ENCODE peak calls at places on chromosomes 2 and 18, in ten cellular contexts. Y is IMR-90, U is HepG2, D is heart left ventricle, J is lower leg skin, L is esophagus squamous epithelium, X is right lobe of liver, Q is body of pancreas, E is spleen, N is sigmoid colon. B is an unnamed sample.

GRCh38 chr18:13253786-13254755 is 35.5 kb downstream of the LDLRAD4 start:
- DNase-seq in Y (no peak), U (no peak), D (no peak), J (peak), L (no peak), X (no peak), Q (no peak), E (peak), N (no peak), B (no peak)

GRCh38 chr2:157258520-157259326 is 1.2 kb downstream of the GALNT5 start:
- DNase-seq in Y (no peak), U (no peak), D (no peak), J (no peak), L (no peak), X (no peak), Q (no peak), E (no peak), N (no peak), B (no peak)

GRCh38 chr18:12307251-12307736 is 747 bp upstream of the TUBB6 start:
- DNase-seq in Y (peak), U (no peak), D (peak), J (peak), L (no peak), X (no peak), Q (peak), E (peak), N (peak), B (peak)

GRCh38 chr2:62398295-62398855 is 107.6 kb downstream of the TMEM17 start:
- DNase-seq in Y (no peak), U (no peak), D (no peak), J (no peak), L (no peak), X (no peak), Q (no peak), E (no peak), N (no peak), B (no peak)

GRCh38 chr18:38940863-38941531 is 1375.4 kb upstream of the CELF4 start:
- DNase-seq in Y (peak), U (peak), D (no peak), J (no peak), L (no peak), X (no peak), Q (no peak), E (no peak), N (no peak), B (no peak)

GRCh38 chr2:127906206-127906926 is 20.6 kb upstream of the AMMECR1L start:
- DNase-seq in Y (no peak), U (no peak), D (no peak), J (no peak), L (no peak), X (no peak), Q (no peak), E (peak), N (peak), B (no peak)

GRCh38 chr2:158756976-158757375 is 38.1 kb upstream of the DAPL1 start:
- DNase-seq in Y (peak), U (no peak), D (no peak), J (no peak), L (no peak), X (no peak), Q (no peak), E (no peak), N (no peak), B (no peak)

GRCh38 chr2:37688771-37689468 is 17.5 kb upstream of the CDC42EP3 start:
- DNase-seq in Y (peak), U (no peak), D (no peak), J (no peak), L (no peak), X (no peak), Q (no peak), E (no peak), N (no peak), B (peak)

GRCh38 chr2:96907405-96908041 is 37.6 kb upstream of the SEMA4C start:
- DNase-seq in Y (peak), U (no peak), D (peak), J (peak), L (no peak), X (no peak), Q (peak), E (no peak), N (peak), B (peak)

DNA sequence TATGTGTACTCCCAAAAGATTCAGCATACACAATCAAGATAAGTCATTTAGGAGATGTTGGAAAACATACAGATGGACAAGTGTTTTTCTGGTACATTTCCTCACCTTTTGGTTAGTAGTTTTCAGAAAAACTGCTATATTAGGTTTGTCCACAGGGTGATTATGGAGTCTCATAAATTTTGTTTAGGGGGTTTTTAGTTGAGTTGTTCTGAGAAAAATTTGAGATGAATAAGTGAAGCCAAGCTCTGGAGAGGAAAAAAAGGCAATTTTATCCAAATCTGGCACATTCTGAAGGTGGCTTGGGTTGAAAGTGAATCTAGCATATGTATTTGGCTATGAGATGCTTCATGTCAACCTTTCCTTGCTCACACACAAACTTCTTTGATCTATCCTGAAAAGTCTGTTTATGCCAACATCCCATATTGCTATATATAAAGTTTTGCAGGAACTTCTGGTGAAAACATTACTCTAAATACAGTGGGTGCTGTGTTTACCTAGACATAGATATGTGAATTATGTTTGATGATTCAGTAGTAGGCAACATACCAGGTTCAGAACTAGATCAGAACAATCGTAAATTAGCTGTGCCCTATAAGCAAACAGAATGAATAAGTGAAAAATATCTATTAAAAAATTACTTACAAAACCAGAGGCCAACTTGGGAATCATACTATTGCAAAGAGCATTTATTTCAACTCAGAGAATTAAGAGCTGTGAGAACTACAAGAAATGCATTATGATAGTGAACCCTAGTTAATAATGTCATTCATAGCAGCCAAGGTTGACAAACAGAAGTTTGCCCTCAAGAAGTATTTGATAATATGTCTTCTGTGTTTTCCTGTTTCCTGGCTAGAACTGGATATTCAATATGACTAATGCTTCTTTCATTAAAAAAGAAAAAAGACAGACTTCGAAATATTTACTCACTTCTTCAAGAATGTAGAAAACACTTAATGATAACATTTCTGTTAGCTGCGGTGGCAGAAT is 552.0 kb downstream of the IRS1 start:
- DNase-seq in Y (peak), U (no peak), D (no peak), J (no peak), L (no peak), X (no peak), Q (no peak), E (no peak), N (no peak), B (no peak)
- TF ChIP-seq CTCF in Y (peak), U (no peak), D (no peak), J (no peak), L (no peak), X (no peak), Q (no peak), E (no peak), N (no peak), B (no peak)

DNA sequence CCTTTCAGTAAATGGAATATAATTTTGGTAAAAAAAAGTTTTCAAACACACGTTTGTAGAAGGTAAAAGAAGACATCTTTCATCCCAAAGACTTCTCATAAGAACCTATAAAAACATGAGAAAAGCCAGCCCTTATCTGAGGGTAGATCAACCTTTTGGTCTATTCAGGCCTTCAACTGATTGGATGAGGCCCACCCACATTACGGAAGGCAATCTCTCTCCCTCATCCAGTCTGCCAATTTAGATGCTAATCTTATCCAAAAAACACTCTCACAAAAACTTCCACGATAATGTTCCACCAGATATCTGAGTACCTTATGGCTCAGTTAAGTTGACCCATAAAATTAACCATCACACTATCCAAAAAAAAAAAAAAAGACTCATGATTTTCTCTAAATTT is 2.2 kb upstream of the CDH20 start:
- DNase-seq in Y (no peak), U (no peak), D (no peak), J (no peak), L (no peak), X (no peak), Q (no peak), E (no peak), N (no peak), B (no peak)
- TF ChIP-seq POLR2A in Y (no peak), U (no peak), D (no peak), J (no peak), L (no peak), X (no peak), Q (no peak), E (no peak), N (no peak), B (no peak)

DNA sequence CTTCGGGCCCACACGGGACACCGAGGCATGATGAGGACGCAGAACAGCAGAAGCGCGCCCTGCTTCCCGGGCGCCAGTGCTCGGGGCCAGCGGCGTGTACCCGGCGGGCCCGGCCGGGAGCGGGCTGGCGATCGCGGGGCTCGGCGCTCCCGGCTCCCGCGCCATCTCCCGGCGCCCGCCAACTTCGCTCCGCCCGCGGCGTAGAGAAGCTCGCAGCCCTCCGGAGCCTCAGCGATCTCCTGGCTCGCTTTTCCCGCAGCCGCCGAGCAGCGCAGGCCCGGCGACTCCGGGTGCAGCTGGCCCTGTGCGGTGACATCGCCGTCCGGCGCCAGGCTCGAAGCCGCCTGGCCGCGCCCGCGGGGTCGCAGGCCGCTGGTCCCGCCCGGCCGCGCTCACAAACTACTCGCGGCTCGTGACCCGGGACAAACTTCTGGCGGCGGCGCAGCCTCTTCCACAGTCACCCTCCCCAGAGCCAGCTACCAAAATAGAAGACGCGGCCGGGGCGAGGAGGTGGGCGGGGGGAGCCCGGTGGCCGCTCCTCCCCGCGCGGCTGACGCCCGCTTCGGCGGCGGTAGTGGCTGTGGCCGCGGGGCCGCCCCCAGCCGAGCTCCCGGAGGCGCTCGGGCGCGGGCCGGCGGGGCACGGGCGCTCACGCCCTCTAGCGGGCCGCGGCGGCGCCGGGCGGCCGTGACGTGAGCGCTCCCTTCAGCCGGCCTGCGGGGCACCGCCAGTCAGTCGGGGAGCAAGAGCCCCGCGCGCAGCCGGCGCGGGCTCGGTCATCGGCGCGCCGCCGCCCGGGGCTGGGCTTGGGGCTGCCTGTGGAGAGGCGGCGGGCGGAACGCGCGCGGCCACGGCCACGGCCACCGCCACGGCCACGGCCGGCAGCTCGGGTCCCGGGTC is at the start of gene PTPRM:
- DNase-seq in Y (peak), U (peak), D (peak), J (peak), L (peak), X (peak), Q (peak), E (peak), N (peak), B (peak)
- TF ChIP-seq CTCF in Y (peak), U (peak), D (peak), J (no peak), L (peak), X (peak), Q (peak), E (peak), N (no peak), B (peak)

DNA sequence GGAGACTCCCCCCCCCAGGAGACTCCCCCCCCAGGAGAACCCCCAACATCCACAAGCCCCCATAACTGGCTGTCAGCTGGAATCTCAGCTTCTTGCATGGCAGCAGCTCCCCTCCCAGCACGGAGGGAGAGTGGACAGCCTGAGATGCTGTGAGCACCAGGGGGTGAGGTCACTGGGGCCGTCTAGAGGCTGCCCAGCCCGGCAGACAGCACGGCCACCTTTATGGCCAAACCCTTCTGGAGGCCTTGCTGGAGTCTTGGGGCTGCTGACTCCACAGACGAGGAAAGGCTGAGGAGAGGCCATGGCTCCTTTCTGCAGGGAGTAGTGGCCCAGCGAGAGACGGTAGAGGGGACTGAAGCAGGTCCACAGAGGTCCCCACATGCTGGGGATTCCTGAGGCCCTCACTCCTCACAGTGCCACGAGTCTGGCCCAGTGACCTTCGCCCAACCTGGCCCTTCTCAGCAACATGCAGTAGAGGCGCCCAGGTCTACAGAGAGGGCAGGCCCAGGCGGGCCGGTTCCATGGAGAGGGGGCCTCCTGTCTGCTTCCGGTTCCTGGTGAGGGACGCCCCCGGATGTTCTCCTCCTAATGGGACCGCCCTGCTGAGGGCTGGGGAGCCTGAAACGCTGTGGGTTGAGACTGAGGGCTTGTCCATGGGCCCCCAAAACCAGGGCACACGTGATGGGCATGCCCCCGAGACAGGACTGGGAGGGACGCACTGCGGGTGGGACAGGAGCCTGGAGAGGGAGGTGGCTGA is 122.6 kb upstream of the CTDP1 start:
- DNase-seq in Y (no peak), U (no peak), D (no peak), J (peak), L (no peak), X (peak), Q (peak), E (no peak), N (peak), B (no peak)
- TF ChIP-seq POLR2A in Y (no peak), U (no peak), D (no peak), J (no peak), L (no peak), X (no peak), Q (no peak), E (no peak), N (no peak), B (no peak)

GRCh38 chr2:211086049-211086448 is 529.6 kb downstream of the CPS1 start:
- DNase-seq in Y (no peak), U (no peak), D (no peak), J (no peak), L (no peak), X (no peak), Q (no peak), E (no peak), N (no peak), B (no peak)

GRCh38 chr2:211089127-211089526 is 532.7 kb downstream of the CPS1 start:
- DNase-seq in Y (no peak), U (no peak), D (no peak), J (no peak), L (no peak), X (no peak), Q (no peak), E (no peak), N (no peak), B (no peak)

DNA sequence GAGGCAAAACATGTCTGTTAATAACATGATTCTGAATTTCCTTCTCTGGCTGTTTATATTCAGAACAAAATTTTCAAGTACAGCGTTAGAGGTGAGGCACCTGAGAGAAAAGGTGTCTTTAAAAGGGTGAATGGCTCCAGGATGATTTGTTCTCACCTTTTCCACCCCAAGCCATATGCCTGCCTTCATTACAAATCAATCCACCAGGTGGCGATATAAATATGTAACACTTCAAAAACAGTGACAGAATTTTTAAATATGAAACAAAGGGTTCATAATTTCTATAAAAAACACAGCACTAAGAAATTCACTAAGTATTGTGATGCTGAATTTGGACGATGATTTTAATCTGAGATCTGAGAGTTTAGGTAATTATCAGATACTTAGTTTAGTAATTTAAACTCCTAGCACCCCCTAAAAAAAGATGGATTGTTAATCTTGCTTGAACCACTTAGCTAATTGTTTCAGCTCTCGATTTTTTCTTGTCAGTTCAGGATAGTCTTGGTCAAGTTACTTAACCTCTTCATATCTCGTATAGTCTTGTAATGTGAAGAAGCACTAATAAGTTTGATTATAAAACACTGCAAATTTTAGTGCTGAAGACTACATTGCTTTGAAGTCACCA is 528.8 kb downstream of the CPS1 start:
- DNase-seq in Y (peak), U (peak), D (no peak), J (no peak), L (no peak), X (no peak), Q (no peak), E (no peak), N (no peak), B (no peak)
- TF ChIP-seq CTCF in Y (peak), U (peak), D (peak), J (no peak), L (peak), X (peak), Q (no peak), E (peak), N (peak), B (no peak)

B was measured in uterus.